ENCODE peak calls at places on chromosome 6, in eight cellular contexts. S is H1; E is foreskin fibroblast; V is AG09309; K is CD8-positive, alpha-beta T cell; I is endodermal cell; Z is heart right ventricle; F is A549. J is an unnamed sample.

GRCh38 chr6:165227644-165228329 is 81.6 kb downstream of the C6orf118 start:
- DNase-seq in S (no peak), E (peak), V (peak), K (no peak), I (no peak), Z (no peak), F (no peak), J (no peak)

GRCh38 chr6:134347916-134348805 is 30.2 kb upstream of the SGK1 start:
- DNase-seq in S (no peak), E (peak), V (peak), K (no peak), I (no peak), Z (peak), F (no peak), J (no peak)

GRCh38 chr6:6007311-6008113 is 787 bp upstream of the NRN1 start:
- DNase-seq in S (peak), E (no peak), V (no peak), K (no peak), I (peak), Z (peak), F (no peak), J (peak)

GRCh38 chr6:129860901-129861665 is at the start of gene TMEM244:
- DNase-seq in S (no peak), E (peak), V (peak), K (no peak), I (no peak), Z (no peak), F (no peak), J (no peak)

GRCh38 chr6:154466139-154466538 is 44.3 kb downstream of the CNKSR3 start:
- DNase-seq in S (no peak), E (no peak), V (no peak), K (no peak), I (no peak), Z (no peak), F (no peak), J (no peak)

GRCh38 chr6:155088856-155089255 is 93.7 kb downstream of the TIAM2 start:
- DNase-seq in S (no peak), E (no peak), V (no peak), K (no peak), I (no peak), Z (no peak), F (no peak), J (no peak)

GRCh38 chr6:46352541-46353267 is 138.5 kb downstream of the RCAN2 start:
- DNase-seq in S (no peak), E (no peak), V (no peak), K (no peak), I (no peak), Z (peak), F (no peak), J (no peak)

GRCh38 chr6:26520840-26521484 is 17.2 kb upstream of the HMGN4 start:
- DNase-seq in S (peak), E (peak), V (peak), K (peak), I (peak), Z (peak), F (peak), J (peak)

GRCh38 chr6:110360671-110361070 is 2.5 kb upstream of the METTL24 start:
- DNase-seq in S (no peak), E (no peak), V (no peak), K (no peak), I (no peak), Z (no peak), F (no peak), J (no peak)

GRCh38 chr6:119259027-119259426 is 90.5 kb downstream of the MAN1A1 start:
- DNase-seq in S (no peak), E (no peak), V (no peak), K (no peak), I (no peak), Z (no peak), F (no peak), J (no peak)

GRCh38 chr6:134080171-134080795 is 27.9 kb upstream of the SLC2A12 start:
- DNase-seq in S (no peak), E (no peak), V (no peak), K (no peak), I (no peak), Z (no peak), F (no peak), J (peak)

GRCh38 chr6:154888426-154888825 is 106.7 kb upstream of the TIAM2 start:
- DNase-seq in S (no peak), E (no peak), V (no peak), K (no peak), I (no peak), Z (no peak), F (no peak), J (no peak)

GRCh38 chr6:126359936-126360537 is 20.1 kb downstream of the CENPW start:
- DNase-seq in S (no peak), E (no peak), V (no peak), K (no peak), I (no peak), Z (no peak), F (no peak), J (no peak)

GRCh38 chr6:150681992-150682391 is 82.3 kb downstream of the PLEKHG1 start:
- DNase-seq in S (no peak), E (no peak), V (no peak), K (no peak), I (no peak), Z (no peak), F (no peak), J (no peak)

GRCh38 chr6:4125933-4126864 is 9.2 kb downstream of the ECI2 start:
- DNase-seq in S (no peak), E (peak), V (peak), K (no peak), I (no peak), Z (no peak), F (peak), J (no peak)

GRCh38 chr6:10431423-10432164 is 16.7 kb upstream of the TFAP2A start:
- DNase-seq in S (no peak), E (peak), V (no peak), K (no peak), I (no peak), Z (no peak), F (no peak), J (no peak)

GRCh38 chr6:169997930-169998218 is 246.5 kb downstream of the ERMARD start:
- DNase-seq in S (no peak), E (no peak), V (no peak), K (no peak), I (no peak), Z (no peak), F (no peak), J (no peak)

GRCh38 chr6:83113258-83113657 is 45.8 kb downstream of the DOP1A start:
- DNase-seq in S (no peak), E (no peak), V (no peak), K (no peak), I (no peak), Z (no peak), F (no peak), J (no peak)

GRCh38 chr6:169883316-169883715 is 131.9 kb downstream of the ERMARD start:
- DNase-seq in S (peak), E (no peak), V (no peak), K (no peak), I (peak), Z (no peak), F (no peak), J (no peak)

GRCh38 chr6:88840289-88840688 is 123.1 kb downstream of the RNGTT start:
- DNase-seq in S (no peak), E (no peak), V (no peak), K (no peak), I (no peak), Z (no peak), F (no peak), J (no peak)

GRCh38 chr6:142138876-142139275 is 6.2 kb downstream of the GJE1 start:
- DNase-seq in S (no peak), E (no peak), V (no peak), K (no peak), I (no peak), Z (no peak), F (no peak), J (no peak)

GRCh38 chr6:16136536-16137450 is 7.9 kb downstream of the MYLIP start:
- DNase-seq in S (no peak), E (peak), V (peak), K (peak), I (no peak), Z (no peak), F (no peak), J (no peak)

GRCh38 chr6:32883789-32884188 is 29.8 kb downstream of the PSMB9 start:
- DNase-seq in S (no peak), E (peak), V (peak), K (no peak), I (no peak), Z (peak), F (no peak), J (no peak)

GRCh38 chr6:3427740-3428085 is 29.1 kb downstream of the SLC22A23 start:
- DNase-seq in S (no peak), E (no peak), V (no peak), K (no peak), I (no peak), Z (no peak), F (no peak), J (no peak)

GRCh38 chr6:135141728-135142127 is 39.4 kb upstream of the MYB start:
- DNase-seq in S (no peak), E (no peak), V (no peak), K (no peak), I (no peak), Z (no peak), F (no peak), J (no peak)

GRCh38 chr6:89853068-89853467 is 23.4 kb downstream of the CASP8AP2 start:
- DNase-seq in S (no peak), E (no peak), V (no peak), K (no peak), I (no peak), Z (no peak), F (no peak), J (no peak)

GRCh38 chr6:16619777-16620176 is 141.5 kb downstream of the ATXN1 start:
- DNase-seq in S (no peak), E (no peak), V (no peak), K (no peak), I (no peak), Z (no peak), F (no peak), J (no peak)

GRCh38 chr6:9307786-9308185 is 872.4 kb upstream of the SLC35B3 start:
- DNase-seq in S (no peak), E (no peak), V (no peak), K (no peak), I (no peak), Z (no peak), F (no peak), J (no peak)

GRCh38 chr6:41935190-41935569 is 6.4 kb downstream of the CCND3 start:
- DNase-seq in S (no peak), E (no peak), V (no peak), K (no peak), I (no peak), Z (no peak), F (no peak), J (no peak)
- H3K4me3 ChIP-seq in S (no peak), E (no peak), V (no peak), K (no peak), I (no peak), Z (no peak), F (no peak), J (no peak)

GRCh38 chr6:31194271-31194834 is 23.9 kb upstream of the POU5F1 start:
- DNase-seq in S (no peak), E (no peak), V (no peak), K (no peak), I (no peak), Z (no peak), F (no peak), J (no peak)
- TF ChIP-seq CTCF in S (no peak), E (no peak), V (no peak), K (no peak), I (no peak), Z (no peak), F (no peak), J (no peak)

GRCh38 chr6:38703949-38704348 is 1.0 kb upstream of the GLO1 start:
- DNase-seq in S (no peak), E (no peak), V (no peak), K (no peak), I (no peak), Z (no peak), F (no peak), J (no peak)

GRCh38 chr6:38705924-38706323 is 3.0 kb upstream of the GLO1 start:
- DNase-seq in S (no peak), E (no peak), V (no peak), K (no peak), I (no peak), Z (no peak), F (no peak), J (no peak)

GRCh38 chr6:38697846-38698245 is 5.1 kb downstream of the GLO1 start:
- DNase-seq in S (no peak), E (no peak), V (no peak), K (no peak), I (no peak), Z (no peak), F (no peak), J (no peak)

GRCh38 chr6:38701551-38701950 is 1.4 kb downstream of the GLO1 start:
- DNase-seq in S (no peak), E (no peak), V (no peak), K (no peak), I (no peak), Z (no peak), F (no peak), J (no peak)

GRCh38 chr6:38702471-38703397 is at the start of gene GLO1:
- DNase-seq in S (peak), E (peak), V (peak), K (peak), I (peak), Z (peak), F (peak), J (peak)
- H3K4me3 ChIP-seq in S (peak), E (peak), V (peak), K (peak), I (peak), Z (peak), F (peak), J (peak)

GRCh38 chr6:87664943-87665342 is 37.1 kb downstream of the AKIRIN2 start:
- DNase-seq in S (no peak), E (no peak), V (no peak), K (no peak), I (no peak), Z (no peak), F (no peak), J (no peak)
- TF ChIP-seq CTCF in S (no peak), E (no peak), V (no peak), K (no peak), I (no peak), Z (no peak), F (no peak), J (no peak)

DNA sequence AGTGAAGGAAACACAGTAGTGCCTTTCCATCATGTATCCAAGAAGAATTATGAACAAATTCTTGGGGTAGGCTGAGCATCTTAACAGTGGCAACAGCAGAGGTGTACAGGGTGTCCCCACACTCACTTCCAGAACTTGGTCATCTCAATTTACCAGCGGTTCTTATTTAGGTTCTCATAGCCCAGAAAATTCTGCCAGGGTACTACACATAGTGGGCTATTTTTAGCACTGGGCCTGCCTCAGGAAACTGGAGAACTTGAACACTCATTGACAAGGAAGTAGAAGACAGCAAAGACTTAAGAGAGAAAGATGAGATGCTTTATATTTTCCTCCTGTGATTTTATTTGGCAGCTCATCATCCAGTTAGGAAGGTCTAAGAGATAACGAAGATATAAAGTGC is 71.8 kb upstream of the PHIP start:
- DNase-seq in S (no peak), E (no peak), V (no peak), K (no peak), I (no peak), Z (no peak), F (no peak), J (no peak)
- H3K4me3 ChIP-seq in S (no peak), E (no peak), V (no peak), K (no peak), I (no peak), Z (no peak), F (no peak), J (no peak)

GRCh38 chr6:137357263-137357947 is 136.8 kb downstream of the OLIG3 start:
- DNase-seq in S (no peak), E (no peak), V (no peak), K (no peak), I (no peak), Z (no peak), F (no peak), J (peak)

GRCh38 chr6:137357948-137358266 is 136.3 kb downstream of the OLIG3 start:
- DNase-seq in S (no peak), E (no peak), V (no peak), K (no peak), I (no peak), Z (no peak), F (no peak), J (no peak)

GRCh38 chr6:137361701-137362100 is 132.5 kb downstream of the OLIG3 start:
- DNase-seq in S (no peak), E (no peak), V (no peak), K (no peak), I (no peak), Z (no peak), F (no peak), J (no peak)

GRCh38 chr6:137353842-137354397 is 134.7 kb upstream of the IFNGR1 start:
- DNase-seq in S (no peak), E (no peak), V (no peak), K (no peak), I (no peak), Z (no peak), F (no peak), J (peak)

DNA sequence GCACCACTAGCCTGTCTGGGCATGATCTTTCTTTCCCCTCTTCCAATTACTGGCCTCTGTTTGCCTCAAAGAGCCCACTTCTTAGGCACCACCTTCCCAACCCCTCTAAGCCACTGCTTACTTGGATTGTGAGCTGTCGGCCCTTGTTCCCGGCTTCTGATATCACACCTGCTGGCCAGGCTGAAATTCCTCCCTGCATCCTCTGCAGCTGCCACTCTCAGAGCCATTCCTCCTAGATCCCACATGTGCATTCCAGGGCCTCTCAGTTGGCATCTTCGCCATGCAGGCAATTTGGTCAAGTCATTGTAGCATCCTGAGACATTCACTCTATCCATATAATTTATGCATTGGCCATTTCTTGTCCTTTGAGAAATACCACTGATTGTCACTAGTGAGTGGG is 135.9 kb downstream of the OLIG3 start:
- DNase-seq in S (no peak), E (no peak), V (no peak), K (no peak), I (peak), Z (no peak), F (no peak), J (no peak)
- TF ChIP-seq CTCF in S (no peak), E (no peak), V (no peak), K (no peak), I (peak), Z (no peak), F (no peak), J (no peak)

GRCh38 chr6:20687494-20687893 is 153.2 kb downstream of the CDKAL1 start:
- DNase-seq in S (no peak), E (no peak), V (no peak), K (no peak), I (no peak), Z (no peak), F (no peak), J (no peak)

GRCh38 chr6:20691185-20691584 is 156.9 kb downstream of the CDKAL1 start:
- DNase-seq in S (no peak), E (no peak), V (no peak), K (no peak), I (no peak), Z (no peak), F (no peak), J (no peak)

GRCh38 chr6:20692023-20692422 is 157.8 kb downstream of the CDKAL1 start:
- DNase-seq in S (no peak), E (no peak), V (no peak), K (no peak), I (no peak), Z (no peak), F (no peak), J (no peak)

GRCh38 chr6:20686142-20686541 is 151.9 kb downstream of the CDKAL1 start:
- DNase-seq in S (no peak), E (no peak), V (no peak), K (no peak), I (peak), Z (no peak), F (no peak), J (no peak)

GRCh38 chr6:20688710-20689500 is 154.6 kb downstream of the CDKAL1 start:
- DNase-seq in S (no peak), E (peak), V (no peak), K (no peak), I (peak), Z (no peak), F (no peak), J (no peak)
- H3K4me3 ChIP-seq in S (no peak), E (no peak), V (no peak), K (no peak), I (no peak), Z (no peak), F (no peak), J (no peak)

GRCh38 chr6:159480471-159480870 is 212.6 kb downstream of the SOD2 start:
- DNase-seq in S (no peak), E (no peak), V (no peak), K (no peak), I (no peak), Z (no peak), F (no peak), J (no peak)
- TF ChIP-seq CTCF in S (no peak), E (no peak), V (no peak), K (no peak), I (no peak), Z (no peak), F (no peak), J (no peak)

DNA sequence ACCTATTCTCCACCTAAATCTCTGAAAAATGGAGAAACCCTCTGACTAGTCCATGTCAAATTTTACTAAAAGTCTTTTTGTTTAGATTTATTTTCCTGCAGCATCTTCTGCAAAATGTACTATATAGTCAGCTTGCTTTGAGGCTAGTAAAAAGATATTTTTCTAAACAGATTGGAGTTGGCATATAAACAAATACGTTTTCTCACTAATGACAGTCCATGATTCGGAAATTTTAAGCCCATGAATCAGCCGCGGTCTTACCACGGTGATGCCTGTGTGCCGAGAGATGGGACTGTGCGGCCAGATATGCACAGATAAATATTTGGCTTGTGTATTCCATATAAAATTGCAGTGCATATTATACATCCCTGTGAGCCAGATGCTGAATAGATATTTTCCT is 3.2 kb downstream of the FOXC1 start:
- DNase-seq in S (no peak), E (peak), V (peak), K (no peak), I (peak), Z (no peak), F (no peak), J (no peak)
- H3K4me3 ChIP-seq in S (no peak), E (peak), V (peak), K (no peak), I (peak), Z (peak), F (peak), J (no peak)

DNA sequence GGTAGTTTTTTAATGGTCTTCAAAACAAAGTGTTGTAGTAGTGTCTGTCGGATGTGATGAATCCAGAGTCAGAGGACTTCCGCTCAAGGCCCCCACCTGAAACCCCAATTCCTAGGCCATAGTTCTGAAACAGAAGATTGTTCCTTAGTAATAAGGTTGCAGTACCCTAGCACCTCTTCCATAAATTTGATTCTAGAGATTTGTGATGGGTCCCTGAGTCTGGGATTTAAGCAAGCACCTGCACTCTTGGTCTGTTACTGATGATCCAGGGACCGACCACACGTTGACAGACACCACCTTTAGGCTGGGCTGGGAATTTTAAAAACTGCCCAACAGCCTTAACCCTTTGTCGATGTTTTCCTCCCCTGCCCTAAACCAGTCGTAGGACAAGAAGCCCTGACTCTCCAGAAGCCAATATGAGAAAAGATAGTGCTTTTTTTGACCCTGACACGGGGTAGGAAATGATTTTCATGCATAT is 1.2 kb downstream of the KCTD20 start:
- DNase-seq in S (no peak), E (peak), V (no peak), K (no peak), I (peak), Z (no peak), F (peak), J (peak)
- TF ChIP-seq CTCF in S (peak), E (peak), V (peak), K (no peak), I (peak), Z (peak), F (peak), J (peak)